ENCODE peak calls at places on chromosomes 12 and 14, in four cellular contexts. One of them, this sample, is unnamed.

GRCh38 chr12:109718390-109718789 is 4.8 kb downstream of the FAM222A start:
- DNase-seq in pons: no peak
- DNase-seq in NCI-H1092 treated with DMSO at 0.1 percent for 48 hours: peak; percentile 22
- DNase-seq in stimulated activated CD8-positive, alpha-beta memory T cell treated with anti-CD3 and anti-CD28 coated beads, Interleukin-4, amount 100 ng/mL, for 1 hour: no peak
- DNase-seq in this sample: no peak

GRCh38 chr12:28993720-28994119 is 155.4 kb upstream of the FAR2 start:
- DNase-seq in pons: no peak
- DNase-seq in NCI-H1092 treated with DMSO at 0.1 percent for 48 hours: no peak
- DNase-seq in stimulated activated CD8-positive, alpha-beta memory T cell treated with anti-CD3 and anti-CD28 coated beads, Interleukin-4, amount 100 ng/mL, for 1 hour: no peak
- DNase-seq in this sample: no peak

GRCh38 chr12:79255326-79255725 is 390.8 kb downstream of the SYT1 start:
- DNase-seq in pons: no peak
- DNase-seq in NCI-H1092 treated with DMSO at 0.1 percent for 48 hours: no peak
- DNase-seq in stimulated activated CD8-positive, alpha-beta memory T cell treated with anti-CD3 and anti-CD28 coated beads, Interleukin-4, amount 100 ng/mL, for 1 hour: no peak
- DNase-seq in this sample: no peak

GRCh38 chr12:123410041-123410412 is 26.1 kb downstream of the KMT5A start:
- DNase-seq in pons: no peak
- DNase-seq in NCI-H1092 treated with DMSO at 0.1 percent for 48 hours: no peak
- DNase-seq in stimulated activated CD8-positive, alpha-beta memory T cell treated with anti-CD3 and anti-CD28 coated beads, Interleukin-4, amount 100 ng/mL, for 1 hour: no peak
- DNase-seq in this sample: no peak

GRCh38 chr12:122872815-122873361 is 23.0 kb downstream of the VPS37B start:
- DNase-seq in pons: no peak
- DNase-seq in NCI-H1092 treated with DMSO at 0.1 percent for 48 hours: peak; percentile 54
- DNase-seq in stimulated activated CD8-positive, alpha-beta memory T cell treated with anti-CD3 and anti-CD28 coated beads, Interleukin-4, amount 100 ng/mL, for 1 hour: no peak
- DNase-seq in this sample: no peak

GRCh38 chr12:56189336-56189917 is at the start of gene SMARCC2:
- DNase-seq in pons: peak; percentile 78
- DNase-seq in NCI-H1092 treated with DMSO at 0.1 percent for 48 hours: peak; percentile 65
- DNase-seq in stimulated activated CD8-positive, alpha-beta memory T cell treated with anti-CD3 and anti-CD28 coated beads, Interleukin-4, amount 100 ng/mL, for 1 hour: peak; percentile 68
- DNase-seq in this sample: peak; percentile 87

GRCh38 chr14:85443001-85443400 is 86.9 kb upstream of the FLRT2 start:
- DNase-seq in pons: no peak
- DNase-seq in NCI-H1092 treated with DMSO at 0.1 percent for 48 hours: no peak
- DNase-seq in stimulated activated CD8-positive, alpha-beta memory T cell treated with anti-CD3 and anti-CD28 coated beads, Interleukin-4, amount 100 ng/mL, for 1 hour: no peak
- DNase-seq in this sample: no peak

GRCh38 chr14:68190032-68190431 is 370.5 kb downstream of the RAD51B start:
- DNase-seq in pons: no peak
- DNase-seq in NCI-H1092 treated with DMSO at 0.1 percent for 48 hours: no peak
- DNase-seq in stimulated activated CD8-positive, alpha-beta memory T cell treated with anti-CD3 and anti-CD28 coated beads, Interleukin-4, amount 100 ng/mL, for 1 hour: no peak
- DNase-seq in this sample: no peak

This sample was measured in left ventricle myocardium inferior.